ENCODE peak calls at places on chromosomes 5 and 9, in six cellular contexts. N is D341Med, J is nucleus accumbens, D is T47D, I is left cardiac atrium, Q is AG08396. H is an unnamed sample.

GRCh38 chr5:79966479-79966878 is 24.6 kb downstream of the MTX3 start:
- DNase-seq in N (no peak), J (no peak), D (no peak), I (no peak), Q (no peak), H (no peak)

GRCh38 chr5:172775326-172776234 is 4.6 kb upstream of the DUSP1 start:
- DNase-seq in N (no peak), J (no peak), D (peak), I (peak), Q (peak), H (no peak)

GRCh38 chr9:112711050-112711689 is 6.7 kb downstream of the INIP start:
- DNase-seq in N (peak), J (no peak), D (peak), I (no peak), Q (peak), H (peak)

GRCh38 chr9:77218612-77219011 is 41.3 kb downstream of the VPS13A start:
- DNase-seq in N (no peak), J (no peak), D (no peak), I (no peak), Q (peak), H (no peak)

GRCh38 chr5:2269656-2270055 is 386.9 kb upstream of the IRX4 start:
- DNase-seq in N (no peak), J (no peak), D (no peak), I (no peak), Q (no peak), H (no peak)

GRCh38 chr5:177462021-177462670 is 11.3 kb downstream of the DBN1 start:
- DNase-seq in N (no peak), J (no peak), D (no peak), I (peak), Q (no peak), H (no peak)

GRCh38 chr9:82170871-82171270 is 182.3 kb downstream of the SPATA31D1 start:
- DNase-seq in N (no peak), J (no peak), D (no peak), I (no peak), Q (no peak), H (no peak)

GRCh38 chr5:80260461-80260860 is 4.6 kb upstream of the SERINC5 start:
- DNase-seq in N (no peak), J (no peak), D (peak), I (no peak), Q (no peak), H (no peak)

GRCh38 chr5:158465379-158465972 is 606.5 kb upstream of the CLINT1 start:
- DNase-seq in N (no peak), J (no peak), D (no peak), I (no peak), Q (no peak), H (no peak)

GRCh38 chr5:133818869-133819600 is 149.4 kb downstream of the C5orf15 start:
- DNase-seq in N (no peak), J (no peak), D (no peak), I (no peak), Q (no peak), H (no peak)

GRCh38 chr9:127088724-127089615 is 33.5 kb downstream of the ANGPTL2 start:
- DNase-seq in N (no peak), J (no peak), D (no peak), I (no peak), Q (no peak), H (no peak)

GRCh38 chr9:128558431-128559310 is 6.3 kb downstream of the SPTAN1 start:
- DNase-seq in N (peak), J (no peak), D (no peak), I (peak), Q (peak), H (peak)

GRCh38 chr9:88905506-88905905 is 85.8 kb upstream of the S1PR3 start:
- DNase-seq in N (no peak), J (no peak), D (no peak), I (no peak), Q (no peak), H (no peak)

GRCh38 chr9:3980771-3981170 is 319.1 kb downstream of the GLIS3 start:
- DNase-seq in N (no peak), J (no peak), D (no peak), I (peak), Q (peak), H (no peak)

GRCh38 chr5:43227655-43228054 is 35.6 kb downstream of the NIM1K start:
- DNase-seq in N (peak), J (no peak), D (peak), I (no peak), Q (peak), H (no peak)

GRCh38 chr5:43658499-43658898 is 55.5 kb downstream of the NNT start:
- DNase-seq in N (no peak), J (no peak), D (no peak), I (no peak), Q (peak), H (no peak)

GRCh38 chr9:87189006-87189405 is 241.7 kb upstream of the GAS1 start:
- DNase-seq in N (no peak), J (no peak), D (no peak), I (no peak), Q (no peak), H (no peak)

GRCh38 chr5:97658116-97658900 is 475.3 kb upstream of the RIOK2 start:
- DNase-seq in N (no peak), J (no peak), D (no peak), I (no peak), Q (no peak), H (no peak)

GRCh38 chr9:132209263-132209662 is 47.4 kb downstream of the NTNG2 start:
- DNase-seq in N (no peak), J (no peak), D (no peak), I (no peak), Q (no peak), H (no peak)

GRCh38 chr9:130117376-130117775 is 54.8 kb upstream of the NCS1 start:
- DNase-seq in N (no peak), J (no peak), D (no peak), I (no peak), Q (no peak), H (no peak)

GRCh38 chr5:139394123-139394653 is 716 bp downstream of the PROB1 start:
- DNase-seq in N (no peak), J (no peak), D (no peak), I (peak), Q (peak), H (no peak)

GRCh38 chr5:180648658-180649296 is 623 bp downstream of the FLT4 start:
- DNase-seq in N (peak), J (no peak), D (no peak), I (no peak), Q (no peak), H (no peak)

GRCh38 chr5:118561971-118562370 is 426.4 kb downstream of the DTWD2 start:
- DNase-seq in N (no peak), J (no peak), D (no peak), I (no peak), Q (no peak), H (no peak)

GRCh38 chr9:3074247-3074646 is 230.4 kb upstream of the PUM3 start:
- DNase-seq in N (no peak), J (no peak), D (peak), I (no peak), Q (no peak), H (no peak)

GRCh38 chr5:87912419-87912818 is 356.2 kb downstream of the TMEM161B start:
- DNase-seq in N (no peak), J (no peak), D (no peak), I (no peak), Q (no peak), H (no peak)

GRCh38 chr9:126491256-126491879 is 122.4 kb upstream of the LMX1B start:
- DNase-seq in N (peak), J (no peak), D (peak), I (no peak), Q (peak), H (peak)

GRCh38 chr9:32881948-32882347 is 98.6 kb downstream of the TMEM215 start:
- DNase-seq in N (no peak), J (no peak), D (no peak), I (no peak), Q (no peak), H (no peak)

GRCh38 chr5:122895141-122895540 is 49.7 kb downstream of the SNX24 start:
- DNase-seq in N (no peak), J (no peak), D (no peak), I (no peak), Q (no peak), H (no peak)

GRCh38 chr9:95497772-95498171 is 19.0 kb downstream of the PTCH1 start:
- DNase-seq in N (no peak), J (no peak), D (no peak), I (no peak), Q (peak), H (no peak)

GRCh38 chr5:1110930-1111726 is 735 bp downstream of the SLC12A7 start:
- DNase-seq in N (peak), J (no peak), D (peak), I (peak), Q (peak), H (no peak)

GRCh38 chr9:33818167-33818831 is 1.3 kb downstream of the UBE2R2 start:
- DNase-seq in N (no peak), J (no peak), D (peak), I (no peak), Q (no peak), H (peak)

H was measured in hippocampal formation.